ENCODE peak calls at places on chromosomes 3 and 15, in four cellular contexts. E, F, T and L are unnamed samples.

GRCh38 chr15:62138124-62138523 is 27.0 kb downstream of the C2CD4B start:
- DNase-seq in E (no peak), F (no peak), T (no peak), L (no peak)

GRCh38 chr15:90201944-90202375 is 830 bp downstream of the SEMA4B start:
- DNase-seq in E (no peak), F (no peak), T (no peak), L (no peak)

GRCh38 chr15:55587321-55588069 is 650 bp downstream of the PYGO1 start:
- DNase-seq in E (no peak), F (peak; percentile 22), T (peak; percentile 55), L (peak; percentile 57)

GRCh38 chr3:6578526-6578925 is 282.4 kb upstream of the GRM7 start:
- DNase-seq in E (no peak), F (no peak), T (no peak), L (no peak)

GRCh38 chr15:76321171-76321570 is 9.9 kb upstream of the ETFA start:
- DNase-seq in E (no peak), F (no peak), T (no peak), L (no peak)

GRCh38 chr15:89299896-89300295 is 34.7 kb downstream of the POLG start:
- DNase-seq in E (no peak), F (no peak), T (no peak), L (no peak)

GRCh38 chr3:4865714-4866113 is 113.5 kb upstream of the BHLHE40 start:
- DNase-seq in E (no peak), F (no peak), T (no peak), L (no peak)

GRCh38 chr15:41043276-41043675 is 72.8 kb downstream of the INO80 start:
- DNase-seq in E (no peak), F (no peak), T (no peak), L (no peak)

GRCh38 chr15:52499506-52499905 is 29.2 kb downstream of the MYO5A start:
- DNase-seq in E (no peak), F (no peak), T (no peak), L (no peak)

GRCh38 chr15:85026304-85027032 is 44.8 kb downstream of the PDE8A start:
- DNase-seq in E (no peak), F (no peak), T (no peak), L (no peak)

GRCh38 chr3:146092230-146092629 is 68.8 kb downstream of the PLOD2 start:
- DNase-seq in E (no peak), F (no peak), T (no peak), L (no peak)

GRCh38 chr3:190586631-190587000 is 72.7 kb downstream of the IL1RAP start:
- DNase-seq in E (no peak), F (no peak), T (no peak), L (peak; percentile 80)

GRCh38 chr3:198071602-198072285 is 111.7 kb downstream of the LMLN start:
- DNase-seq in E (peak; percentile 93), F (no peak), T (no peak), L (peak; percentile 50)

GRCh38 chr15:76664895-76665294 is 240.2 kb downstream of the SCAPER start:
- DNase-seq in E (no peak), F (no peak), T (no peak), L (no peak)

GRCh38 chr3:128484404-128485282 is 8.4 kb downstream of the GATA2 start:
- DNase-seq in E (no peak), F (no peak), T (peak; percentile 22), L (no peak)

GRCh38 chr3:69541823-69542264 is 156.0 kb upstream of the FRMD4B start:
- DNase-seq in E (no peak), F (no peak), T (peak; percentile 67), L (peak; percentile 32)

GRCh38 chr3:42698911-42699230 is 3.7 kb downstream of the HHATL start:
- DNase-seq in E (no peak), F (no peak), T (peak; percentile 52), L (no peak)

GRCh38 chr3:117874904-117875874 is 1159.5 kb downstream of the IGSF11 start:
- DNase-seq in E (no peak), F (no peak), T (no peak), L (no peak)

GRCh38 chr3:126646662-126647061 is 8.3 kb downstream of the TXNRD3 start:
- DNase-seq in E (no peak), F (no peak), T (no peak), L (no peak)

DNA sequence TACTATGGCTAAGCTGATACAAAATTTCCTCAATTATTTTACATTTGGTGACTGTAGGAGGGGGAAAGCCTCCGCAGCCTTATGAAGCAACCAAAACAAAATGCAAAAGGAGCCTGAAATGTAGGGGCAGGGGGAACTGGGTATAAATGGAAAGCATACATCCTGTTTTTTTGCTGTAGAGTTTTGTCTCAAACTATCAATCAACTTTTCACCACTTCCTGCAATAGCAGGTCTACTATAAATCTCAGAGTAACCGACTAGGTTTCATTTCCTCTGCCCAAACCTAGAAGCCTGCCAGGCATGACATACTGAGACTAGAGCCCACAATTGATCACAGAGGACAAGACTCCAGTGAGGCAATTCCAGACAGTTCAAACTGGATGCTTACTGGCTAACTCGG is 91.3 kb downstream of the SHQ1 start:
- DNase-seq in E (no peak), F (no peak), T (no peak), L (no peak)
- H3K27ac ChIP-seq in E (no peak overlapping the region), F (no peak overlapping the region), T (no peak overlapping the region), L (no peak overlapping the region)

GRCh38 chr3:59885103-59885502 is 835.3 kb upstream of the CFAP20DC start:
- DNase-seq in E (no peak), F (peak; percentile 59), T (no peak), L (no peak)

GRCh38 chr3:59885907-59886400 is 836.1 kb upstream of the CFAP20DC start:
- DNase-seq in E (no peak), F (no peak), T (no peak), L (no peak)

GRCh38 chr3:59884409-59884808 is 834.6 kb upstream of the CFAP20DC start:
- DNase-seq in E (no peak), F (no peak), T (no peak), L (no peak)

GRCh38 chr3:59890637-59891036 is 840.8 kb upstream of the CFAP20DC start:
- DNase-seq in E (no peak), F (no peak), T (no peak), L (no peak)

DNA sequence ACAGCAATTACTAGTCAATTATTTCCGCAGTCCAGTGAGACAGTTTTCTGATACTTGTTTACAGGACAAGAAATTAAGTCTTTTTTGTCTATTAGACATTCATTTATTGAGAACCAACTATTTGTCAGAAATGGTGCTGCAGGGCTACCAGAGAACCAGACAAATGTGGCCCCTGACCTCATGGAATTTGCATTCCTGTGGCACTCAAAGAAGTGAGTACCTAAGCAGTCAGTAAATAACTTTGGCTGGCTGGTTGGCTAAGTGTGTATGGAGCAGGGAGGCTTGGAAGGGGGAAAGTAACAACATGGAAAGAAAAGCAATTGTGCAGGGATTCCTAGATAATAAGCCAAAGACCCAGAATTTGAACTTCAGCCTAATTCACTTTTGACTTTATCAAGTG is 837.0 kb upstream of the CFAP20DC start:
- DNase-seq in E (no peak), F (no peak), T (no peak), L (no peak)
- H3K27me3 ChIP-seq in E (no peaks in the 10 kb centered on the region), F (no peaks in the 10 kb centered on the region), T (no peaks in the 10 kb centered on the region), L (no peaks in the 10 kb centered on the region)

GRCh38 chr15:72495007-72495406 is 20.9 kb downstream of the ARIH1 start:
- DNase-seq in E (no peak), F (no peak), T (no peak), L (no peak)
- H3K27ac ChIP-seq in E (no peak overlapping the region), F (no peak overlapping the region), T (no peak overlapping the region), L (no peak overlapping the region)

GRCh38 chr3:10599444-10599843 is 94.1 kb upstream of the ATP2B2 start:
- DNase-seq in E (no peak), F (no peak), T (no peak), L (no peak)

GRCh38 chr3:10601857-10602230 is 96.5 kb upstream of the ATP2B2 start:
- DNase-seq in E (no peak), F (no peak), T (no peak), L (no peak)

GRCh38 chr3:10601131-10601856 is 95.9 kb upstream of the ATP2B2 start:
- DNase-seq in E (no peak), F (no peak), T (no peak), L (no peak)

GRCh38 chr3:10600159-10601125 is 95.1 kb upstream of the ATP2B2 start:
- DNase-seq in E (no peak), F (no peak), T (no peak), L (no peak)

DNA sequence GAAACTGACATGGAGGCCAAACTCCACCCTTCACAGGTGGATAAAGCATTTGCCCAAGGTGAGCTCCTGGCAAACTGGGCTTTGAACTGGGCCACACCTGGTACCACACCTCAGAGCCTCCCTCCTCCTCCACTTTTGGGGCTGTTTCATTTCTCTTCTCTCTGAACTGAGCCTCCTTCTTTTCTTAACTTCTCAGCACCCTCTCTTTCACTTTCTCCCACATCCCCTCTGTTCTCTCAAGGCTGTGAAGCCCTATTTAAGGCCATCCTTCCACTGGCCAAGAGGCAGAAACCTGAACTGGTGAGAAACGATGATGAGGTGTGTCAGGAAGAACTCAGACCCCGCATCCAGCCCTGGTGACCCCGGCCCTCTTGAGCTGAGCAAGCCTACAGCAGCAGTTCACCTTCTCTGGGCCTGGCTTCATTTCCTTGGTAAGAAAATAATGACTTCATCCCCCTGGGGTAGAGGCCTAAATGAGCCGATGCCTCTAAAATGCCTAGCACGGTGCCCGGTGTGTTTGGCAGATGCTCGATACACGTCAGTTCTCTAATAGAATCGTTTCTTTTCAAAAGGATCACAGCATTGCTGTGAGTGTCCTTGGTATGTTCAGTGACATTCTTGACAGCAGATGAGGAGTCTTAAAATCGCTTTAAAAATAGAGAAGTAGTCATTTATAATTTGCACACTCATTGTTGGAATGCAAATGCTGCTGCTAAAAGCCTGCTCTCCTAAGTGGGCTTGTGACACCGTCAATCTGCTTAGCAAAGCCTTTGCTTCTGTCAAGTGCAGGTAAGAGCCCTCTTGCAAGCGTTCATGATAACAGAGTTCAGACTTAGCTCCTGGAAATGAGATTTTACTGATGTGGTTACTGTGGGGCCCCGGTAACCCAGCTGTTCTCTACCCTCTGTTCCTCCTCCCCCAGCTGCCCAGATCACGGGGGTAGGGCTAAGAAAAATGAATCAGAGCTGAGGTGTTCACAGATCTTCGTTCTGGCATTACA is 97.7 kb upstream of the ATP2B2 start:
- DNase-seq in E (no peak), F (no peak), T (no peak), L (no peak)
- H3K27me3 ChIP-seq in E (no peaks in the 10 kb centered on the region), F (no peaks in the 10 kb centered on the region), T (peaks cover 29% of the 10 kb centered on the region), L (peaks cover 9% of the 10 kb centered on the region)

GRCh38 chr15:46061002-46061401 is 426.2 kb downstream of the SQOR start:
- DNase-seq in E (no peak), F (no peak), T (no peak), L (no peak)
- H3K27ac ChIP-seq in E (no peak overlapping the region), F (no peak overlapping the region), T (no peak overlapping the region), L (no peak overlapping the region)

DNA sequence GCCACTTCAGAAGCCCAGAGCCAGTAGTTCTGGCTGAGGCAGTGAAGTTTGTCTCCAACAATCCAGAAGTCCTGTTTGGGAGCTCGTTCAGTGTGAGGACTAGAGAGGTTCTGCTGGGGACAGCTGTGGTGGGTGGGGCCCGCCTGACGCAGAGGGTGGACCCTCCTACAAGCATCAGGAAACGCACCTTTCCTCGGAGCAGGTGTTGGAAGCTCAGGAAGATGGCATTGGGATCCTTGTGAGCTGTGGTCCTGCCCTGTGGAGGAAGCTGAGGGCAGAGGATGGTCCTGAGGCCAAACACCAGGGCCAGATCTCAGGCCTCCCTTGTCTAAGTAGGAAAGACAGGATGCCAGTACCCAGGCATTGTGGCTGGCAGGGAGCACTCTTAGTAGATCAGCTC is 5.1 kb downstream of the THPO start:
- DNase-seq in E (no peak), F (no peak), T (no peak), L (no peak)
- H3K27me3 ChIP-seq in E (peaks cover 8% of the 10 kb centered on the region), F (no peaks in the 10 kb centered on the region), T (peaks cover under 1% of the 10 kb centered on the region), L (no peaks in the 10 kb centered on the region)

GRCh38 chr15:92448370-92448769 is 54.7 kb downstream of the ST8SIA2 start:
- DNase-seq in E (no peak), F (no peak), T (no peak), L (no peak)
- H3K27ac ChIP-seq in E (no peak overlapping the region), F (no peak overlapping the region), T (no peak overlapping the region), L (peak overlapping the region; percentile 49)